ENCODE peak calls at places on chromosome 3, in four cellular contexts. G is psoas muscle, X is GM12878, T is endothelial cell of umbilical vein. B is an unnamed sample. For H3K4me1, the result is how much of the 10 kb centered on the place peaks cover.

GRCh38 chr3:112774293-112774926 is 72.3 kb downstream of the CD200R1L start:
- DNase-seq in G (no peak), T (peak), X (no peak), B (no peak)

GRCh38 chr3:40971191-40972168 is 227.8 kb upstream of the CTNNB1 start:
- DNase-seq in G (peak), T (peak), X (peak), B (peak)

GRCh38 chr3:122609798-122610559 is 32.5 kb downstream of the PARP15 start:
- DNase-seq in G (no peak), T (peak), X (peak), B (no peak)

GRCh38 chr3:35417080-35417479 is 222.2 kb upstream of the ARPP21 start:
- DNase-seq in X (no peak), G (no peak), T (no peak), B (no peak)

GRCh38 chr3:172388412-172389078 is 59.7 kb downstream of the GHSR start:
- DNase-seq in G (no peak), T (no peak), X (no peak), B (no peak)

GRCh38 chr3:13818919-13819318 is 61.0 kb downstream of the WNT7A start:
- DNase-seq in T (no peak), X (no peak), G (peak), B (peak)

GRCh38 chr3:34683851-34684250 is 885.4 kb downstream of the PDCD6IP start:
- DNase-seq in G (peak), X (peak), T (peak), B (peak)

GRCh38 chr3:114714237-114714636 is 420.4 kb downstream of the TIGIT start:
- DNase-seq in T (peak), G (no peak), X (no peak), B (no peak)

GRCh38 chr3:30344288-30344687 is 262.1 kb upstream of the TGFBR2 start:
- DNase-seq in G (no peak), T (peak), X (no peak), B (no peak)

GRCh38 chr3:127853681-127854080 is 31.4 kb upstream of the MGLL start:
- DNase-seq in T (no peak), X (no peak), G (no peak), B (no peak)
- TF ChIP-seq CTCF in T (no peak), X (no peak), G (no peak), B (no peak)

GRCh38 chr3:56294316-56294715 is 174.0 kb downstream of the ERC2 start:
- DNase-seq in T (no peak), X (no peak), G (no peak), B (no peak)

GRCh38 chr3:56288258-56288657 is 180.0 kb downstream of the ERC2 start:
- DNase-seq in T (no peak), X (no peak), G (no peak), B (no peak)

GRCh38 chr3:56291953-56292352 is 176.3 kb downstream of the ERC2 start:
- DNase-seq in G (no peak), X (no peak), T (peak), B (no peak)

GRCh38 chr3:56291244-56291680 is 177.0 kb downstream of the ERC2 start:
- DNase-seq in G (no peak), T (peak), X (no peak), B (no peak)

DNA sequence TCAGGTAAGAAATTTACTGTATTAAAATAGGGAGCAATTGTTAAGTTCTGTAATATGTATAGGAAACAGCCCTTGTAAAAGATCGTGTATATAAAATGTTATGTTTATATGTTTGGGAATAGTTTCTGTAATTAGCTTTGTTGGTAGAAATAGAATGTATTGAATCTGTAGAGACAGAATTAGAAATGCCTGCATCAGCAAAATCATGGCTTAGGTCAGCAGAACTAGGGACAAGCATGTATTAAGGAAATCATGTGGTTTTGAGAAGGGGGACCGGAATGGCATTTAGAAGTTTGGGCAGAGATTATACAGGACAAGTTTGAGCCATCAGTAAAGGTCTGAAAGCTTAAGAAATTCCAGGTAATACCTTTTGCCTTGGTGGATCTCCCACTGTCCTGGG is 177.9 kb downstream of the ERC2 start:
- DNase-seq in X (no peak), G (no peak), T (no peak), B (no peak)
- H3K4me1 ChIP-seq in X (under half), G (under half), T (under half), B (under half)

GRCh38 chr3:10993729-10994065 is 1.1 kb downstream of the SLC6A1 start:
- DNase-seq in T (no peak), X (no peak), G (no peak), B (no peak)
- H3K4me3 ChIP-seq in T (no peak), X (no peak), G (peak), B (peak)

DNA sequence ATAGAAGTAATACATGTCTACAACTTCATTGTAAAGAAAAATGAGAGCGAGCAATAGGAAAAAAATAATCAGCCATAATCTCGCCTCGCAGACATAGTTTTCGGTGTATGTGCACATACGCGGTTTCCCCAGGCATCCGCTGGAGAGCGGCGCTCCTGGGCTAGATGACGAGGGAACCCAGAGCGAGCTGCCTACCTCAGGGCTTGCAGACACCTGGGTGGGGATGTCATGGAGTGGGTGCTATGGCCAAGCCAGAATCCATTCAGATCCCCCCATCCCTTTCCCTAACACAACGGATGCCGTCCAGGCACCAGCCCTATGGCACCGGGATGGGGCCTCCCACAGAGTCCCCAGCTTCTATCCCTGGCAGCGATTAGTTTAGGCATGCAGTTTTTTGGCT is 4.5 kb upstream of the CFAP100 start:
- DNase-seq in X (no peak), G (no peak), T (no peak), B (no peak)
- TF ChIP-seq CTCF in X (no peak), G (no peak), T (no peak), B (no peak)

GRCh38 chr3:37896775-37897174 is 35.1 kb downstream of the CTDSPL start:
- DNase-seq in G (no peak), T (no peak), X (no peak), B (no peak)
- H3K4me1 ChIP-seq in G (under half), T (under half), X (under half), B (half or more)

GRCh38 chr3:129824926-129825541 is 68.5 kb downstream of the TMCC1 start:
- DNase-seq in G (no peak), T (peak), X (peak), B (no peak)
- H3K4me3 ChIP-seq in G (no peak), T (no peak), X (no peak), B (no peak)

DNA sequence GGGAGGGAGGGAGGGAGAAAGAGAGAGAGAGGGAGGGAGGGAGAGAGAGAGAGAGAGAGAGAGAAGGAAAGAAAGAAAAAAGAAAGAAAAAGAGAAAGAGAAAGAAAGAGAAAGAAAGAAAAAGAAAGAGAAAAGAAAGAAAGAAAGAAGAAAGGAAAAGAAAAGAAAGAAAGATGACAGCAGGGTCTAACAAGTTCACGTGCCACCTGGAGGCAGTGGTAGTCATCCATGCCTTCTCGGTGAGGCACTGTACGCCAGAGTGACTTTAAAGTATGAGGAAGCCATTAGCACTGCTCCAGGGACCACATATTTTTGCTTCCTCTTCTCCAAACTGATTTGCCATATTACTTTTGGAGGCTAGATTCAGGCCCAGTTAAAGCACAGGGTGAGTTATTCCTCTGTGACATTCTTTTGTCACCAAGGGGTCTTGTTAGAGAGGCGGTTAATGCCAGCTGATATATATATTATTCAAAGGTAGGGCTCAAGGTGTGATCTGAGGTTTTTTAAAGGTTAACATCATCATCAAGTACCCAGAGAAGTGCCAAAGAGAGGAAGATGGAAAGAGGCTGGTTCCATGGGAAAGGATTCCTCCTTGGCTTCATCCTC is at the start of gene HTR3D:
- DNase-seq in X (no peak), G (no peak), T (no peak), B (no peak)
- TF ChIP-seq CTCF in X (no peak), G (no peak), T (no peak), B (no peak)

DNA sequence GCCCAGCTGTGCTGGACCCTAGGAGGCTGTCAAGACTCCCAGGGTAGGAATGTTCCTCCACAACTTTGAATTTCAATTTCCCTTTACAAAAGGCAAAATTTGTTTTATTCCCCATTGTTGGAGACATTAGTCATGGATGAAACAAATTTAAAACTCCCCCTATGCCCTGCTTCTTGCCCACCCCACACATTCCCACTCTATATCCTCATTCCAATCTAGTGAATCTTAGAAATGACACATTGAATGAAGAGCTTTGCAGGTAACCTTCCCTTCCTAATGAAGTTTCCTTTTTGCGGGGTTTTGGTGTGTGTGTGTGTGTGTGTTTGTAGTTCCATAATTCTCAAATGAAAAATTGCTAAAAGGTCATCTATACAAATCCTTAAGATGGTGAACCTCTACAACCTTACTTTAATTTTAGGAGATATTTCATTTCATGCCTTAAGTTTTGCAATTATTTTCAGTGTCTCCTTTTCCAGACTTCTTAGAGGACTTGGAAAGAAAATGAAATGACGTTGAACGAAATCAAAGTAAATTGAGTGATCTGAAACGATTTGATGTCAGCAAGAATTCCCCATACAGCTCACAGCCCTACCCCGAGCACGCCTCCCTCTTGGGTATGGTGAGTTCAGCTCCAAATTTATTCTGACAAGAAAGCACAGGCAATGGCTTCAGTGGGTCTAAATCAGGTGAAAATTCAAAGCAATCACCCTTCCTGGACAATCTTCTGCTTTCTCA is 72.4 kb downstream of the CCNL1 start:
- DNase-seq in G (no peak), X (no peak), T (no peak), B (no peak)
- H3K4me1 ChIP-seq in G (under half), X (under half), T (under half), B (under half)

GRCh38 chr3:84891851-84892250 is 66.9 kb upstream of the CADM2 start:
- DNase-seq in G (no peak), T (no peak), X (no peak), B (no peak)
- H3K4me3 ChIP-seq in G (no peak), T (no peak), X (no peak), B (no peak)

B was measured in lower lobe of right lung.